ENCODE peak calls at places on chromosomes 1 and 21, in ten cellular contexts. One of them, this sample, is unnamed. For H3K36me3 and H3K9me3, the result is how much of the 10 kb centered on the place peaks cover.

GRCh38 chr1:111690306-111690617 is 48.9 kb downstream of the INKA2 start:
- DNase-seq in GM23248: peak
- DNase-seq in Karpas-422: no peak
- DNase-seq in heart right ventricle: peak
- DNase-seq in PC-9: no peak
- DNase-seq in upper lobe of left lung: no peak
- DNase-seq in left lung: no peak
- DNase-seq in neural progenitor cell: no peak
- DNase-seq in DND-41: no peak
- DNase-seq in hepatocyte: peak
- DNase-seq in this sample: no peak

GRCh38 chr21:43865471-43866181 is 603 bp downstream of the AGPAT3 start:
- DNase-seq in left lung: peak
- DNase-seq in PC-9: no peak
- DNase-seq in hepatocyte: peak
- DNase-seq in neural progenitor cell: peak
- DNase-seq in GM23248: peak
- DNase-seq in heart right ventricle: peak
- DNase-seq in DND-41: peak
- DNase-seq in upper lobe of left lung: peak
- DNase-seq in Karpas-422: peak
- DNase-seq in this sample: peak

GRCh38 chr1:205041998-205042910 is 758 bp upstream of the CNTN2 start:
- DNase-seq in neural progenitor cell: no peak
- DNase-seq in DND-41: no peak
- DNase-seq in heart right ventricle: no peak
- DNase-seq in left lung: peak
- DNase-seq in hepatocyte: no peak
- DNase-seq in PC-9: no peak
- DNase-seq in GM23248: no peak
- DNase-seq in Karpas-422: no peak
- DNase-seq in upper lobe of left lung: no peak
- DNase-seq in this sample: no peak

GRCh38 chr1:109269212-109269980 is 13.5 kb downstream of the PSRC1 start:
- DNase-seq in left lung: peak
- DNase-seq in PC-9: no peak
- DNase-seq in GM23248: no peak
- DNase-seq in neural progenitor cell: no peak
- DNase-seq in heart right ventricle: no peak
- DNase-seq in hepatocyte: no peak
- DNase-seq in Karpas-422: no peak
- DNase-seq in DND-41: no peak
- DNase-seq in upper lobe of left lung: peak
- DNase-seq in this sample: no peak

GRCh38 chr1:79133703-79134258 is 127.3 kb upstream of the ADGRL4 start:
- DNase-seq in Karpas-422: no peak
- DNase-seq in hepatocyte: no peak
- DNase-seq in neural progenitor cell: no peak
- DNase-seq in heart right ventricle: no peak
- DNase-seq in upper lobe of left lung: peak
- DNase-seq in GM23248: peak
- DNase-seq in PC-9: no peak
- DNase-seq in DND-41: no peak
- DNase-seq in left lung: peak
- DNase-seq in this sample: no peak

GRCh38 chr1:47409311-47410085 is 6.6 kb upstream of the FOXE3 start:
- DNase-seq in PC-9: peak
- DNase-seq in Karpas-422: no peak
- DNase-seq in DND-41: no peak
- DNase-seq in GM23248: peak
- DNase-seq in neural progenitor cell: no peak
- DNase-seq in upper lobe of left lung: no peak
- DNase-seq in heart right ventricle: peak
- DNase-seq in hepatocyte: peak
- DNase-seq in left lung: no peak
- DNase-seq in this sample: no peak

GRCh38 chr1:39677645-39678044 is 5.7 kb upstream of the NT5C1A start:
- DNase-seq in upper lobe of left lung: no peak
- DNase-seq in heart right ventricle: no peak
- DNase-seq in DND-41: no peak
- DNase-seq in GM23248: no peak
- DNase-seq in neural progenitor cell: no peak
- DNase-seq in Karpas-422: no peak
- DNase-seq in left lung: no peak
- DNase-seq in hepatocyte: no peak
- DNase-seq in PC-9: no peak
- DNase-seq in this sample: no peak

GRCh38 chr1:43452789-43453441 is 816 bp downstream of the HYI start:
- DNase-seq in Karpas-422: no peak
- DNase-seq in left lung: no peak
- DNase-seq in upper lobe of left lung: no peak
- DNase-seq in hepatocyte: peak
- DNase-seq in PC-9: peak
- DNase-seq in neural progenitor cell: peak
- DNase-seq in GM23248: peak
- DNase-seq in heart right ventricle: no peak
- DNase-seq in DND-41: peak
- DNase-seq in this sample: no peak

GRCh38 chr1:34547043-34547674 is 207.7 kb upstream of the GJB5 start:
- DNase-seq in PC-9: no peak
- DNase-seq in Karpas-422: peak
- DNase-seq in hepatocyte: peak
- DNase-seq in left lung: no peak
- DNase-seq in GM23248: peak
- DNase-seq in neural progenitor cell: peak
- DNase-seq in DND-41: no peak
- DNase-seq in heart right ventricle: no peak
- DNase-seq in upper lobe of left lung: no peak
- DNase-seq in this sample: no peak

GRCh38 chr1:77412794-77413530 is 131.1 kb downstream of the AK5 start:
- DNase-seq in Karpas-422: peak
- DNase-seq in upper lobe of left lung: no peak
- DNase-seq in PC-9: no peak
- DNase-seq in left lung: no peak
- DNase-seq in hepatocyte: no peak
- DNase-seq in neural progenitor cell: peak
- DNase-seq in DND-41: no peak
- DNase-seq in heart right ventricle: no peak
- DNase-seq in GM23248: no peak
- DNase-seq in this sample: no peak

GRCh38 chr1:208179850-208180416 is 64.3 kb downstream of the PLXNA2 start:
- DNase-seq in left lung: no peak
- DNase-seq in hepatocyte: no peak
- DNase-seq in heart right ventricle: no peak
- DNase-seq in Karpas-422: no peak
- DNase-seq in PC-9: no peak
- DNase-seq in GM23248: no peak
- DNase-seq in upper lobe of left lung: no peak
- DNase-seq in neural progenitor cell: no peak
- DNase-seq in DND-41: no peak
- DNase-seq in this sample: no peak

GRCh38 chr1:69787151-69787550 is 219.4 kb downstream of the LRRC7 start:
- DNase-seq in PC-9: no peak
- DNase-seq in heart right ventricle: no peak
- DNase-seq in DND-41: peak
- DNase-seq in neural progenitor cell: no peak
- DNase-seq in hepatocyte: no peak
- DNase-seq in left lung: peak
- DNase-seq in GM23248: no peak
- DNase-seq in upper lobe of left lung: peak
- DNase-seq in Karpas-422: no peak
- DNase-seq in this sample: no peak

GRCh38 chr1:182630586-182630985 is 26.4 kb upstream of the RGS16 start:
- DNase-seq in GM23248: no peak
- DNase-seq in DND-41: no peak
- DNase-seq in neural progenitor cell: peak
- DNase-seq in hepatocyte: no peak
- DNase-seq in Karpas-422: no peak
- DNase-seq in left lung: no peak
- DNase-seq in PC-9: no peak
- DNase-seq in heart right ventricle: no peak
- DNase-seq in upper lobe of left lung: no peak
- DNase-seq in this sample: no peak

GRCh38 chr21:38167345-38167744 is 89.4 kb upstream of the KCNJ15 start:
- DNase-seq in PC-9: no peak
- DNase-seq in Karpas-422: no peak
- DNase-seq in hepatocyte: no peak
- DNase-seq in DND-41: no peak
- DNase-seq in neural progenitor cell: no peak
- DNase-seq in left lung: no peak
- DNase-seq in GM23248: no peak
- DNase-seq in upper lobe of left lung: no peak
- DNase-seq in heart right ventricle: no peak
- DNase-seq in this sample: no peak
- H3K36me3 ChIP-seq in PC-9: under half
- H3K36me3 ChIP-seq in Karpas-422: under half
- H3K36me3 ChIP-seq in hepatocyte: under half
- H3K36me3 ChIP-seq in DND-41: under half
- H3K36me3 ChIP-seq in neural progenitor cell: under half
- H3K36me3 ChIP-seq in left lung: under half
- H3K36me3 ChIP-seq in GM23248: under half
- H3K36me3 ChIP-seq in upper lobe of left lung: under half
- H3K36me3 ChIP-seq in heart right ventricle: under half
- H3K36me3 ChIP-seq in this sample: under half

GRCh38 chr1:115118596-115118995 is 29.3 kb upstream of the TSPAN2 start:
- DNase-seq in PC-9: no peak
- DNase-seq in left lung: no peak
- DNase-seq in neural progenitor cell: no peak
- DNase-seq in heart right ventricle: no peak
- DNase-seq in hepatocyte: no peak
- DNase-seq in Karpas-422: no peak
- DNase-seq in DND-41: no peak
- DNase-seq in GM23248: peak
- DNase-seq in upper lobe of left lung: no peak
- DNase-seq in this sample: no peak

GRCh38 chr1:115115521-115116161 is 26.3 kb upstream of the TSPAN2 start:
- DNase-seq in GM23248: peak
- DNase-seq in neural progenitor cell: no peak
- DNase-seq in upper lobe of left lung: no peak
- DNase-seq in Karpas-422: no peak
- DNase-seq in DND-41: no peak
- DNase-seq in PC-9: no peak
- DNase-seq in hepatocyte: no peak
- DNase-seq in heart right ventricle: no peak
- DNase-seq in left lung: no peak
- DNase-seq in this sample: no peak

GRCh38 chr1:115118086-115118485 is 28.8 kb upstream of the TSPAN2 start:
- DNase-seq in hepatocyte: no peak
- DNase-seq in Karpas-422: no peak
- DNase-seq in PC-9: peak
- DNase-seq in left lung: no peak
- DNase-seq in GM23248: no peak
- DNase-seq in DND-41: no peak
- DNase-seq in neural progenitor cell: no peak
- DNase-seq in heart right ventricle: no peak
- DNase-seq in upper lobe of left lung: no peak
- DNase-seq in this sample: no peak

GRCh38 chr1:115117303-115117702 is 28.0 kb upstream of the TSPAN2 start:
- DNase-seq in hepatocyte: no peak
- DNase-seq in PC-9: peak
- DNase-seq in GM23248: no peak
- DNase-seq in left lung: no peak
- DNase-seq in DND-41: no peak
- DNase-seq in Karpas-422: no peak
- DNase-seq in neural progenitor cell: no peak
- DNase-seq in upper lobe of left lung: no peak
- DNase-seq in heart right ventricle: no peak
- DNase-seq in this sample: no peak

GRCh38 chr1:115116511-115116910 is 27.2 kb upstream of the TSPAN2 start:
- DNase-seq in Karpas-422: no peak
- DNase-seq in neural progenitor cell: no peak
- DNase-seq in GM23248: no peak
- DNase-seq in PC-9: no peak
- DNase-seq in DND-41: no peak
- DNase-seq in heart right ventricle: no peak
- DNase-seq in left lung: no peak
- DNase-seq in upper lobe of left lung: no peak
- DNase-seq in hepatocyte: no peak
- DNase-seq in this sample: no peak
- H3K9me3 ChIP-seq in Karpas-422: under half
- H3K9me3 ChIP-seq in neural progenitor cell: under half
- H3K9me3 ChIP-seq in GM23248: under half
- H3K9me3 ChIP-seq in PC-9: under half
- H3K9me3 ChIP-seq in DND-41: under half
- H3K9me3 ChIP-seq in heart right ventricle: under half
- H3K9me3 ChIP-seq in left lung: under half
- H3K9me3 ChIP-seq in upper lobe of left lung: under half
- H3K9me3 ChIP-seq in hepatocyte: under half
- H3K9me3 ChIP-seq in this sample: under half

GRCh38 chr1:19623523-19623922 is 20.6 kb upstream of the NBL1 start:
- DNase-seq in hepatocyte: peak
- DNase-seq in Karpas-422: no peak
- DNase-seq in left lung: no peak
- DNase-seq in GM23248: peak
- DNase-seq in DND-41: no peak
- DNase-seq in upper lobe of left lung: no peak
- DNase-seq in neural progenitor cell: no peak
- DNase-seq in heart right ventricle: no peak
- DNase-seq in PC-9: no peak
- DNase-seq in this sample: no peak
- H3K36me3 ChIP-seq in hepatocyte: under half
- H3K36me3 ChIP-seq in Karpas-422: under half
- H3K36me3 ChIP-seq in left lung: under half
- H3K36me3 ChIP-seq in GM23248: under half
- H3K36me3 ChIP-seq in DND-41: under half
- H3K36me3 ChIP-seq in upper lobe of left lung: under half
- H3K36me3 ChIP-seq in neural progenitor cell: under half
- H3K36me3 ChIP-seq in heart right ventricle: under half
- H3K36me3 ChIP-seq in PC-9: under half
- H3K36me3 ChIP-seq in this sample: under half

GRCh38 chr1:15064217-15064929 is 89.2 kb upstream of the TMEM51 start:
- DNase-seq in neural progenitor cell: no peak
- DNase-seq in upper lobe of left lung: no peak
- DNase-seq in hepatocyte: no peak
- DNase-seq in left lung: peak
- DNase-seq in Karpas-422: no peak
- DNase-seq in DND-41: no peak
- DNase-seq in PC-9: no peak
- DNase-seq in heart right ventricle: no peak
- DNase-seq in GM23248: no peak
- DNase-seq in this sample: no peak

GRCh38 chr1:15065291-15065690 is 88.3 kb upstream of the TMEM51 start:
- DNase-seq in heart right ventricle: no peak
- DNase-seq in DND-41: no peak
- DNase-seq in neural progenitor cell: no peak
- DNase-seq in Karpas-422: no peak
- DNase-seq in PC-9: no peak
- DNase-seq in upper lobe of left lung: no peak
- DNase-seq in hepatocyte: no peak
- DNase-seq in GM23248: no peak
- DNase-seq in left lung: no peak
- DNase-seq in this sample: no peak

GRCh38 chr1:15063783-15064182 is 89.8 kb upstream of the TMEM51 start:
- DNase-seq in PC-9: no peak
- DNase-seq in neural progenitor cell: no peak
- DNase-seq in Karpas-422: no peak
- DNase-seq in DND-41: no peak
- DNase-seq in GM23248: no peak
- DNase-seq in left lung: no peak
- DNase-seq in upper lobe of left lung: no peak
- DNase-seq in heart right ventricle: no peak
- DNase-seq in hepatocyte: no peak
- DNase-seq in this sample: no peak

GRCh38 chr1:15062479-15063099 is 91.0 kb upstream of the TMEM51 start:
- DNase-seq in hepatocyte: peak
- DNase-seq in Karpas-422: peak
- DNase-seq in left lung: no peak
- DNase-seq in PC-9: no peak
- DNase-seq in heart right ventricle: no peak
- DNase-seq in neural progenitor cell: peak
- DNase-seq in GM23248: no peak
- DNase-seq in upper lobe of left lung: no peak
- DNase-seq in DND-41: no peak
- DNase-seq in this sample: no peak

GRCh38 chr1:15063346-15063745 is 90.2 kb upstream of the TMEM51 start:
- DNase-seq in PC-9: no peak
- DNase-seq in Karpas-422: no peak
- DNase-seq in left lung: no peak
- DNase-seq in GM23248: no peak
- DNase-seq in DND-41: no peak
- DNase-seq in neural progenitor cell: no peak
- DNase-seq in heart right ventricle: no peak
- DNase-seq in upper lobe of left lung: no peak
- DNase-seq in hepatocyte: no peak
- DNase-seq in this sample: no peak
- H3K9me3 ChIP-seq in PC-9: under half
- H3K9me3 ChIP-seq in Karpas-422: under half
- H3K9me3 ChIP-seq in left lung: under half
- H3K9me3 ChIP-seq in GM23248: under half
- H3K9me3 ChIP-seq in DND-41: under half
- H3K9me3 ChIP-seq in neural progenitor cell: under half
- H3K9me3 ChIP-seq in heart right ventricle: under half
- H3K9me3 ChIP-seq in upper lobe of left lung: under half
- H3K9me3 ChIP-seq in hepatocyte: under half
- H3K9me3 ChIP-seq in this sample: under half

This sample was measured in effector memory CD4-positive, alpha-beta T cell.